ENCODE peak calls at places on chromosomes 7 and 10, in eight cellular contexts. J, D, Z, Y, L, B, A and P are unnamed samples.

GRCh38 chr7:6652446-6653011 is 15.4 kb downstream of the ZNF316 start:
- DNase-seq in B (no peak), D (no peak), Y (no peak), L (no peak), Z (no peak), J (no peak), A (peak), P (peak)

GRCh38 chr10:88042162-88043100 is 179.0 kb downstream of the PTEN start:
- DNase-seq in J (no peak), Z (no peak), L (no peak), Y (peak), D (no peak), B (no peak), A (no peak), P (peak)

GRCh38 chr7:136086712-136087111 is 109.6 kb upstream of the MTPN start:
- DNase-seq in Z (peak), B (no peak), D (no peak), J (peak), A (peak), Y (peak), L (peak), P (peak)

GRCh38 chr7:151608031-151608551 is 88.4 kb upstream of the RHEB start:
- DNase-seq in D (no peak), L (no peak), Y (no peak), B (no peak), J (no peak), Z (no peak), A (no peak), P (no peak)

GRCh38 chr10:94200148-94200846 is 162.4 kb downstream of the NOC3L start:
- DNase-seq in J (no peak), B (no peak), L (no peak), A (no peak), Z (no peak), Y (no peak), D (no peak), P (no peak)

GRCh38 chr7:130896898-130897514 is 163.0 kb upstream of the KLF14 start:
- DNase-seq in Y (no peak), L (no peak), J (peak), A (no peak), D (peak), B (peak), Z (peak), P (peak)

GRCh38 chr10:124005091-124005490 is 88.3 kb downstream of the CHST15 start:
- DNase-seq in Y (no peak), Z (no peak), D (no peak), J (no peak), B (no peak), L (no peak), A (peak), P (no peak)

GRCh38 chr7:98354511-98355249 is 46.2 kb downstream of the BAIAP2L1 start:
- DNase-seq in L (peak), B (no peak), D (no peak), A (peak), J (no peak), Y (peak), Z (no peak), P (peak)

GRCh38 chr10:122054046-122055025 is 65.4 kb downstream of the TACC2 start:
- DNase-seq in J (no peak), B (no peak), Z (no peak), A (no peak), L (no peak), Y (peak), D (no peak), P (peak)

GRCh38 chr7:80124870-80125269 is 9.8 kb upstream of the GNAI1 start:
- DNase-seq in B (no peak), Z (no peak), D (no peak), Y (no peak), J (no peak), A (no peak), L (no peak), P (no peak)

GRCh38 chr10:62437696-62438095 is 63.5 kb downstream of the ZNF365 start:
- DNase-seq in L (peak), Z (peak), Y (peak), B (no peak), J (no peak), A (no peak), D (no peak), P (peak)

GRCh38 chr10:44384601-44385422 is at the start of gene CXCL12:
- DNase-seq in J (no peak), Z (no peak), Y (no peak), D (no peak), B (no peak), A (no peak), L (no peak), P (peak)

GRCh38 chr7:50303082-50303893 is 1.2 kb upstream of the IKZF1 start:
- DNase-seq in J (no peak), Y (no peak), Z (no peak), L (no peak), B (no peak), A (no peak), D (peak), P (no peak)